ENCODE peak calls at places on chromosomes 4 and X, in seven cellular contexts. T, U, N, J, A, P and O are unnamed samples. For H3K4me1, the result is how much of the 10 kb centered on the place peaks cover.

GRCh38 chr4:120853101-120853940 is 69.2 kb downstream of the PRDM5 start:
- DNase-seq in T (peak), U (no peak), N (no peak), J (no peak), A (no peak), P (peak), O (no peak)

GRCh38 chr4:56641494-56642051 is 39.5 kb downstream of the HOPX start:
- DNase-seq in T (peak), U (no peak), N (no peak), J (no peak), A (no peak), P (peak), O (no peak)

GRCh38 chrX:154411981-154412340 is 622 bp downstream of the TAFAZZIN start:
- DNase-seq in T (peak), U (no peak), N (peak), J (peak), A (peak), P (peak), O (peak)

GRCh38 chr4:38179690-38180299 is 219.6 kb downstream of the PTTG2 start:
- DNase-seq in T (peak), U (peak), N (peak), J (peak), A (peak), P (peak), O (peak)

GRCh38 chrX:105882581-105883275 is 60.4 kb downstream of the NRK start:
- DNase-seq in T (peak), U (no peak), N (no peak), J (peak), A (no peak), P (no peak), O (no peak)

GRCh38 chrX:39745782-39746181 is 352.0 kb downstream of the BCOR start:
- DNase-seq in T (no peak), U (no peak), N (no peak), J (no peak), A (no peak), P (no peak), O (no peak)

GRCh38 chrX:145843196-145843595 is 25.6 kb downstream of the SLITRK2 start:
- DNase-seq in T (no peak), U (no peak), N (no peak), J (no peak), A (no peak), P (no peak), O (no peak)

GRCh38 chrX:141701081-141701480 is 2.5 kb upstream of the SPANXD start:
- DNase-seq in T (no peak), U (no peak), N (no peak), J (no peak), A (no peak), P (no peak), O (no peak)

GRCh38 chr4:115054836-115055235 is 58.6 kb downstream of the NDST4 start:
- DNase-seq in T (peak), U (no peak), N (no peak), J (no peak), A (no peak), P (no peak), O (no peak)

GRCh38 chrX:19953145-19953544 is 37.7 kb downstream of the BCLAF3 start:
- DNase-seq in T (no peak), U (no peak), N (peak), J (no peak), A (no peak), P (no peak), O (no peak)

GRCh38 chr4:140757220-140757607 is 1.0 kb upstream of the TBC1D9 start:
- DNase-seq in T (no peak), U (no peak), N (no peak), J (no peak), A (no peak), P (no peak), O (peak)

GRCh38 chr4:86256086-86256485 is 103.8 kb downstream of the MAPK10 start:
- DNase-seq in T (no peak), U (no peak), N (no peak), J (no peak), A (no peak), P (peak), O (no peak)

GRCh38 chr4:88382621-88383020 is 4.0 kb downstream of the HERC6 start:
- DNase-seq in T (no peak), U (no peak), N (peak), J (no peak), A (no peak), P (no peak), O (no peak)

GRCh38 chrX:10833299-10834169 is 213.1 kb upstream of the MID1 start:
- DNase-seq in T (no peak), U (no peak), N (no peak), J (no peak), A (peak), P (peak), O (no peak)

GRCh38 chr4:70741872-70742271 is 20.1 kb downstream of the RUFY3 start:
- DNase-seq in T (no peak), U (no peak), N (no peak), J (no peak), A (no peak), P (peak), O (no peak)

GRCh38 chr4:110510955-110511544 is 35.1 kb downstream of the ENPEP start:
- DNase-seq in T (peak), U (no peak), N (peak), J (no peak), A (no peak), P (peak), O (peak)

GRCh38 chrX:630007-630921 is at the start of gene SHOX:
- DNase-seq in T (no peak), U (no peak), N (no peak), J (no peak), A (no peak), P (no peak), O (no peak)

GRCh38 chr4:108204518-108204917 is 35.8 kb upstream of the LEF1 start:
- DNase-seq in T (no peak), U (no peak), N (no peak), J (no peak), A (no peak), P (no peak), O (no peak)

GRCh38 chrX:11130142-11130541 is 19.0 kb downstream of the HCCS start:
- DNase-seq in T (no peak), U (no peak), N (no peak), J (no peak), A (no peak), P (no peak), O (no peak)

GRCh38 chr4:119833611-119834010 is 205.0 kb upstream of the PDE5A start:
- DNase-seq in T (no peak), U (no peak), N (no peak), J (no peak), A (no peak), P (peak), O (no peak)

GRCh38 chrX:98380106-98380505 is 1496.4 kb downstream of the RPA4 start:
- DNase-seq in T (no peak), U (no peak), N (no peak), J (no peak), A (no peak), P (no peak), O (no peak)

GRCh38 chr4:24778427-24779225 is 16.7 kb upstream of the SOD3 start:
- DNase-seq in T (peak), U (peak), N (no peak), J (no peak), A (no peak), P (peak), O (no peak)

GRCh38 chr4:166594326-166594946 is 639.9 kb downstream of the SPOCK3 start:
- DNase-seq in T (peak), U (no peak), N (peak), J (peak), A (peak), P (peak), O (peak)

GRCh38 chr4:71132486-71132885 is 139.0 kb downstream of the DCK start:
- DNase-seq in T (peak), U (no peak), N (no peak), J (no peak), A (no peak), P (peak), O (no peak)

GRCh38 chr4:6516281-6516680 is 43.9 kb upstream of the PPP2R2C start:
- DNase-seq in T (no peak), U (no peak), N (no peak), J (no peak), A (no peak), P (no peak), O (no peak)

GRCh38 chr4:85067342-85067741 is 100.9 kb upstream of the WDFY3 start:
- DNase-seq in T (no peak), U (no peak), N (no peak), J (no peak), A (no peak), P (no peak), O (no peak)

GRCh38 chr4:78781925-78782324 is 5.8 kb downstream of the BMP2K start:
- DNase-seq in T (no peak), U (no peak), N (no peak), J (no peak), A (no peak), P (no peak), O (no peak)
- H3K4me1 ChIP-seq in T (under half), U (under half), N (under half), J (under half), A (under half), P (half or more), O (under half)

DNA sequence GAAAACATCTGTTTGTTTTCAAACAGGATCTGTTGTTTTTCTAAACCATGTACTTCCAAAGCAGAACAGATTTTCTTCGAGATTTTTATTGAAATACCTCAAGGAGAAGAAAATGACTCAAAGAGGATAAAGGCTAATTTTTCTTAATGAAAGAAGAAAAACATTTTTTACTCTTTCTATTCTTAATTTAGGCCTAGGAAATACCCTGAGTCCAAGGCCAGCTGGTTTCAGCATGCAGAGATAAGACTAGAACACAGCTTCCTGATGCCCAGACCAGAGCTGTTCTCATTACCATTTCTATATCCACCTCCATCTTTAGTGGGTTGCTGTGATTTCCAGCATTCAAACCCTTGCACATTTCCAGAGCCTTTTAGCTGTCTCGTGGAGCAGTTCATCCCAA is 18.3 kb downstream of the GAB1 start:
- DNase-seq in T (no peak), U (no peak), N (peak), J (no peak), A (no peak), P (no peak), O (peak)
- H3K4me1 ChIP-seq in T (under half), U (half or more), N (half or more), J (under half), A (half or more), P (under half), O (under half)

GRCh38 chr4:76987153-76987562 is 37.6 kb downstream of the SEPTIN11 start:
- DNase-seq in T (peak), U (no peak), N (no peak), J (no peak), A (no peak), P (peak), O (no peak)

GRCh38 chr4:76984788-76985211 is 35.2 kb downstream of the SEPTIN11 start:
- DNase-seq in T (peak), U (peak), N (peak), J (no peak), A (peak), P (peak), O (peak)

GRCh38 chr4:76982638-76983579 is 33.4 kb downstream of the SEPTIN11 start:
- DNase-seq in T (no peak), U (no peak), N (peak), J (no peak), A (no peak), P (peak), O (no peak)

GRCh38 chr4:76981649-76982048 is 32.1 kb downstream of the SEPTIN11 start:
- DNase-seq in T (peak), U (no peak), N (no peak), J (no peak), A (no peak), P (no peak), O (no peak)

GRCh38 chr4:76984127-76984526 is 34.6 kb downstream of the SEPTIN11 start:
- DNase-seq in T (peak), U (no peak), N (peak), J (no peak), A (no peak), P (peak), O (peak)
- H3K4me1 ChIP-seq in T (under half), U (under half), N (half or more), J (under half), A (under half), P (half or more), O (half or more)

DNA sequence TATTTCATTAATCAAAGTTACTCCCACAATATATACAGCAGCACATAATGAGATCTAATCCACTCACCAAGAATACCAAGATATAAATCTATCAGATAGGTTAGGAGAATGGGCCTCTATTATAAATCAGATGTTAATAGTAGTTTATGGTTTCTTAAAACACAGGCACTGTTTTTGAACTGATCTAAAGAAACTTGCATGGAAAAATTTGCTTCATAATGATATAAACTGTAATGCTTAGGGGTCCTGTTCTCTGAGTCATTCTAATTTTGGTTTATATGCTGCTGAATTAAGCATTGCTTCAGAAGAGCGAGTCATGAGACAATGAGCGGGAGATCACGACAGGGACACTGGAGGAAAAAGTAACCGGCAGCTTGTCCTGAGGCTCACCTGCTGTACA is 113.3 kb upstream of the OTUD4 start:
- DNase-seq in T (no peak), U (no peak), N (no peak), J (no peak), A (no peak), P (peak), O (no peak)
- H3K4me1 ChIP-seq in T (under half), U (under half), N (under half), J (under half), A (under half), P (under half), O (under half)